ENCODE peak calls at places on chromosomes 12 and 14, in four cellular contexts. U is NCI-H2171 treated with DMSO at 0.1 percent for 48 hours, C is ELF-1, O is posterior vena cava. J is an unnamed sample.

GRCh38 chr12:85642810-85643209 is 193.4 kb downstream of the RASSF9 start:
- DNase-seq in U (no peak), O (no peak), C (no peak), J (no peak)

GRCh38 chr12:103908877-103909276 is 21.3 kb upstream of the HSP90B1 start:
- DNase-seq in C (no peak), U (no peak), O (no peak), J (peak)

GRCh38 chr12:65624554-65625086 is 199.7 kb upstream of the HMGA2 start:
- DNase-seq in C (no peak), U (no peak), O (no peak), J (no peak)

GRCh38 chr12:50053583-50053982 is 3.8 kb upstream of the ASIC1 start:
- DNase-seq in U (no peak), O (no peak), C (no peak), J (no peak)

GRCh38 chr14:100866666-100867630 is 36.6 kb downstream of the RTL1 start:
- DNase-seq in U (no peak), C (no peak), O (peak), J (no peak)

GRCh38 chr14:100369019-100369418 is 45.9 kb downstream of the SLC25A47 start:
- DNase-seq in O (no peak), C (no peak), U (no peak), J (no peak)

GRCh38 chr14:65412881-65413738 is 580 bp downstream of the FUT8 start:
- DNase-seq in U (peak), C (peak), O (peak), J (peak)

GRCh38 chr14:68426661-68427549 is 366.0 kb downstream of the ZFP36L1 start:
- DNase-seq in O (no peak), C (no peak), U (no peak), J (no peak)

GRCh38 chr14:92945544-92945943 is 22.6 kb downstream of the CHGA start:
- DNase-seq in C (no peak), U (peak), O (no peak), J (no peak)

GRCh38 chr12:66140726-66141125 is 10.2 kb upstream of the LLPH start:
- DNase-seq in C (no peak), U (no peak), O (no peak), J (no peak)

GRCh38 chr14:100422556-100423420 is 99.6 kb downstream of the SLC25A47 start:
- DNase-seq in U (no peak), O (no peak), C (no peak), J (no peak)

GRCh38 chr12:65015850-65016249 is 105.3 kb downstream of the WIF1 start:
- DNase-seq in U (no peak), O (no peak), C (no peak), J (no peak)

GRCh38 chr12:54383041-54383609 is 1.4 kb downstream of the ZNF385A start:
- DNase-seq in C (no peak), O (no peak), U (no peak), J (peak)

GRCh38 chr14:59424707-59425106 is 40.5 kb downstream of the GPR135 start:
- DNase-seq in U (no peak), O (no peak), C (no peak), J (no peak)

GRCh38 chr14:70555890-70556289 is 21.1 kb upstream of the ADAM20 start:
- DNase-seq in C (no peak), O (peak), U (no peak), J (no peak)

GRCh38 chr12:6873094-6874006 is at the start of gene SPSB2:
- DNase-seq in O (peak), C (peak), U (peak), J (peak)

GRCh38 chr12:121789800-121790748 is 3.4 kb downstream of the RHOF start:
- DNase-seq in C (no peak), U (no peak), O (peak), J (no peak)

GRCh38 chr12:25025951-25026490 is 77.1 kb upstream of the BCAT1 start:
- DNase-seq in O (no peak), U (no peak), C (no peak), J (no peak)

GRCh38 chr12:116975779-116976393 is 65.1 kb downstream of the FBXW8 start:
- DNase-seq in U (no peak), O (no peak), C (no peak), J (no peak)

GRCh38 chr12:91179315-91179714 is 3.3 kb downstream of the DCN start:
- DNase-seq in O (no peak), U (no peak), C (no peak), J (no peak)

GRCh38 chr12:38124247-38125012 is 192.1 kb upstream of the ALG10B start:
- DNase-seq in U (no peak), O (no peak), C (no peak), J (no peak)

GRCh38 chr12:47964102-47964723 is 817 bp downstream of the TMEM106C start:
- DNase-seq in O (peak), U (peak), C (peak), J (no peak)

GRCh38 chr14:95326987-95327386 is 7.3 kb upstream of the CLMN start:
- DNase-seq in C (no peak), O (no peak), U (no peak), J (no peak)

GRCh38 chr14:68295316-68295816 is 475.8 kb downstream of the RAD51B start:
- DNase-seq in O (no peak), C (peak), U (no peak), J (no peak)

GRCh38 chr14:92455231-92455630 is 58.4 kb upstream of the RIN3 start:
- DNase-seq in U (no peak), C (no peak), O (no peak), J (no peak)

GRCh38 chr14:88613552-88614010 is 50.7 kb downstream of the ZC3H14 start:
- DNase-seq in U (no peak), O (no peak), C (no peak), J (no peak)